ENCODE peak calls at places on chromosomes 11 and 22, in four cellular contexts. N is A549, H is HCT116, W is ovary. G is an unnamed sample.

GRCh38 chr11:2717561-2717960 is 17.8 kb upstream of the KCNQ1OT1 start:
- DNase-seq in N (no peak), H (no peak), W (no peak), G (no peak)

GRCh38 chr11:1057806-1058205 is 16.9 kb upstream of the MUC2 start:
- DNase-seq in N (no peak), H (no peak), W (no peak), G (no peak)

GRCh38 chr22:45210577-45211431 is 29.9 kb downstream of the KIAA0930 start:
- DNase-seq in N (no peak), H (no peak), W (no peak), G (no peak)

GRCh38 chr11:40388097-40388818 is 1071.2 kb downstream of the LRRC4C start:
- DNase-seq in N (no peak), H (no peak), W (no peak), G (no peak)

GRCh38 chr11:70084046-70084984 is 6.2 kb downstream of the ANO1 start:
- DNase-seq in N (no peak), H (no peak), W (no peak), G (no peak)

GRCh38 chr11:80188228-80188627 is 747.4 kb upstream of the TENM4 start:
- DNase-seq in N (no peak), H (no peak), W (no peak), G (no peak)

GRCh38 chr11:122140535-122140934 is 24.5 kb upstream of the BLID start:
- DNase-seq in N (no peak), H (no peak), W (no peak), G (no peak)

GRCh38 chr22:50613291-50613981 is 12.8 kb downstream of the MAPK8IP2 start:
- DNase-seq in N (no peak), H (peak; percentile 68), W (no peak), G (no peak)

GRCh38 chr22:39714321-39714720 is 143.8 kb downstream of the CACNA1I start:
- DNase-seq in N (no peak), H (no peak), W (no peak), G (no peak)

GRCh38 chr11:110034816-110035215 is 58.4 kb upstream of the ZC3H12C start:
- DNase-seq in N (no peak), H (no peak), W (no peak), G (no peak)

GRCh38 chr11:24295360-24295759 is 201.5 kb upstream of the LUZP2 start:
- DNase-seq in N (no peak), H (no peak), W (no peak), G (no peak)

GRCh38 chr22:18070556-18071306 is 7.1 kb upstream of the PEX26 start:
- DNase-seq in N (no peak), H (no peak), W (no peak), G (no peak)

GRCh38 chr22:23763579-23764331 is 965 bp downstream of the C22orf15 start:
- DNase-seq in N (no peak), H (no peak), W (no peak), G (no peak)

GRCh38 chr11:6817668-6818067 is 18.2 kb upstream of the OR6A2 start:
- DNase-seq in N (no peak), H (no peak), W (no peak), G (peak; percentile 58)

GRCh38 chr11:128195756-128196155 is 391.6 kb downstream of the ETS1 start:
- DNase-seq in N (no peak), H (no peak), W (no peak), G (no peak)

GRCh38 chr11:13596601-13597000 is 71.9 kb upstream of the FAR1 start:
- DNase-seq in N (no peak), H (no peak), W (no peak), G (no peak)

GRCh38 chr11:107756553-107756952 is 44.7 kb upstream of the SLN start:
- DNase-seq in N (no peak), H (no peak), W (no peak), G (no peak)

GRCh38 chr11:75625970-75626691 is 42.7 kb downstream of the MAP6 start:
- DNase-seq in N (peak; percentile 43), H (no peak), W (no peak), G (no peak)

GRCh38 chr11:62546244-62546936 is at the start of gene AHNAK:
- DNase-seq in N (peak; percentile 67), H (no peak), W (peak; percentile 84), G (peak; percentile 60)

GRCh38 chr11:71086687-71087258 is 165.6 kb downstream of the SHANK2 start:
- DNase-seq in N (peak; percentile 31), H (no peak), W (peak; percentile 18), G (peak; percentile 72)

GRCh38 chr11:30458541-30458940 is 127.6 kb downstream of the MPPED2 start:
- DNase-seq in N (no peak), H (no peak), W (no peak), G (no peak)

GRCh38 chr11:42951266-42951665 is 360.5 kb upstream of the API5 start:
- DNase-seq in N (no peak), H (no peak), W (no peak), G (no peak)

GRCh38 chr22:29765905-29766631 is 739 bp downstream of the ZMAT5 start:
- DNase-seq in N (no peak), H (no peak), W (no peak), G (no peak)

GRCh38 chr11:97656356-97656755 is 1266.5 kb downstream of the JRKL start:
- DNase-seq in N (no peak), H (no peak), W (no peak), G (no peak)

GRCh38 chr11:15278129-15278528 is 163.4 kb downstream of the INSC start:
- DNase-seq in N (no peak), H (no peak), W (no peak), G (no peak)

GRCh38 chr11:980438-981365 is 55.0 kb downstream of the AP2A2 start:
- DNase-seq in N (no peak), H (no peak), W (no peak), G (no peak)

GRCh38 chr11:10777393-10777793 is 26.3 kb downstream of the CTR9 start:
- DNase-seq in N (no peak), H (no peak), W (no peak), G (no peak)

GRCh38 chr11:94546886-94547285 is 3.2 kb downstream of the FUT4 start:
- DNase-seq in N (no peak), H (no peak), W (no peak), G (no peak)

GRCh38 chr11:134905513-134905912 is 493.5 kb upstream of the B3GAT1 start:
- DNase-seq in N (no peak), H (no peak), W (no peak), G (no peak)

GRCh38 chr11:26319906-26320305 is 12.0 kb upstream of the ANO3 start:
- DNase-seq in N (no peak), H (no peak), W (no peak), G (no peak)

GRCh38 chr22:43066134-43066533 is 23.1 kb downstream of the TTLL1 start:
- DNase-seq in N (no peak), H (no peak), W (no peak), G (peak; percentile 31)

GRCh38 chr11:87368876-87369480 is 331.2 kb downstream of the TMEM135 start:
- DNase-seq in N (no peak), H (no peak), W (no peak), G (no peak)

DNA sequence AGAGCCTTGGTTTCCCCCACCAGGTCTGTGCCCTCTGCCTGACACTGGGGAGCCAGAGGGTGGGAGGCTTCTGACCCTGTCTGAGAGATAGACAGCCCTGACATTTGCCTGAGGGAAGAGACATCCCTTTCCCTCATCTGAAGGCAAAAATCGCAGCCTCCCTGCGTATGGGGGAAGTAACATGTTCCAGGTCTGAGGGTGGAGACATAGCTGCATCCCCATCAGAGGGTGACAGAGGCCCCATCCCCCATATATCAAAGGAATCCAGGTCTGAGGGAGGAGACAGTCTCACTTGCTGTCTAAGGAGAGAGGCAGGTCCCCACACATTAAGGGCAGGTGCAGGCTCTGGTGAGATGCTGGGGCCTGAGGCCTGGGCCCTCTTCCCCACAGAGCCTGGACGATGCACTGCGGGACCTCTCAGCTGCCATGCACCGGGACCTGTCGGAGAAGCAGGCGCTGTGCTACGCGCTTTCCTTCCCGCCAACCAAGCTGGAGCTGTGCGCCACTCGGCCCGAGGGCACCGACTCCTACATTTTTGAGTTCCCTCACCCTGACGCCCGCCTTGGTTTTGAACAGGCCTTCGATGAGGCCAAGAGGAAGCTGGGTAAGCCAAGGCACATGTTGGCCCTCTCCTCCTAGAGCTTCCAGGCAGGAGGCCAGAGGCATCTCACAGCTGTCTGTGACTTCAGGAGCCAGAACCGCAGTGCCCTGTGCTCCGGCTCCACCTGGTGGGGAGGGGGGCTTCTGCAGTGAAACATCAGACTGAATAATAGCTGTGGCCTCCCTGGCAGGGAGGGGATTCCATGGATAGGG is 16.1 kb upstream of the RELT start:
- DNase-seq in N (peak; percentile 75), H (no peak), W (no peak), G (peak; percentile 76)
- TF ChIP-seq CTCF in N (peak; percentile 49), H (peak; percentile 66), W (no peak), G (peak; percentile 59)

DNA sequence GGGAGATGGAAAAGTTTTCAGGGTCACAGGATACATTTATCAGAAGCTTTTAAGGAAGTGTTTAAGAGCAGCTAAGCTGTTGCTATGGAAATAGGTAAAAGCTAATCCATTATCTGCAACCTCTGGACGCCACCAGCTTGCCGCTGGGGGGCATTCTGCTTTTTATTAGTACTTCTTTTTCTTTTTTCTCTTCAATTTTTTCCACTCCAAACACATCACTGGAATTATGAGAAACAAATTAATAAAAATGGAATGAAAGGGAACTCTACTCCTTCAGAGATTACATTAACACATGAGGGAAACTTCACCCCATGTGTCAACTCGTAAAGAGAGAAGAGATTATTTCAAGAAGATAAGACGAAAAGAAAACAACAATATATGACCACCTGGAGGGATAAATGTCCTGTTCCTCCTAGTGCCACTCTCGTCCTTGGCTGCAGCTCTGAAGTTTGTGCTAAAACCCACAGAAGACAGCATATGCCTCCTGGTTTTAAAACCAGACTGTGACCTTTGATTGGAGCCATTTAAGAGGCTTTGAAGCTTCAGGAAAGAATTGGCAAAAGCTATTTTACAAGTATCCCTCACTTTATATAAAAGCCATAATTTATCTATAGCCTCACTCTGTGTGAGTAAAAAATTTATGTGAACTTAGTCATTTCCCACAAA is 972.8 kb downstream of the OPCML start:
- DNase-seq in N (no peak), H (no peak), W (no peak), G (no peak)
- TF ChIP-seq CTCF in N (no peak), H (no peak), W (no peak), G (no peak)

GRCh38 chr11:84780689-84781293 is 846.4 kb downstream of the DLG2 start:
- DNase-seq in N (no peak), H (peak; percentile 12), W (no peak), G (no peak)
- TF ChIP-seq CTCF in N (peak; percentile 50), H (peak; percentile 56), W (no peak), G (peak; percentile 41)

DNA sequence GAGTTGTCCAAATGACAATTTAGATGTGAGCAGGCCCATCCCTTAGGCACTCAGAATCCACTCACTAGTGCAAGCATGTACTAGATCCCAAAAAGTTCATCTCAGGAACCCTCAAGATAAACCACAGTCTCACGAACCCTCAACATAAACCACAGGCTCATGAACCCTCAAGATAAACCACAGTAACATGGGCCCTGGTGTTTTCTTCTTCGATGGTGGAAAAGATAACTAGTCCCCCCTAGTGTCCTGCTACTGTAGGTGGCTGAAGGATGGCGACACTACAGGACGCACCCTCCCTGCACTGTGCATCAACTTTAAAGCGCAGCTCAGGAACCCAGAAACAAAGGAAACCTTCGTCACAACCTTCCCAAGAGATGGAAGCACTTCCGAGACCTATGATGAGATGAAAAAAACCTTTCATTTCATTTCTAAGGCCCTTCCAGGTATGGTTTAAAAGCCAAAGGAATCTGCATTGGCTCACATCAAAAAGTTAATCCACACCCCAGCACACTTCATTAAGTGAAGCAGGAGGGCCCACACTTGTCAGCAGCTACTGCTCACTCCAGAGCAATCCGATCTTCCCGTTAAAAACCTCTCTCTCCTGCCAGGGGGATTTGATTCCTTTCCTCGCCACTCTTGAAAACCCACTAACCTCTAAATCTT is 2.4 kb downstream of the LARGE1 start:
- DNase-seq in N (no peak), H (no peak), W (no peak), G (no peak)
- TF ChIP-seq CTCF in N (peak; percentile 10), H (no peak), W (no peak), G (no peak)